ENCODE peak calls at places on chromosomes 7 and 10, in six cellular contexts. B, D, A, L, E and K are unnamed samples. For H3K79me2, the result is how much of the 10 kb centered on the place peaks cover.

GRCh38 chr10:86815035-86815617 is 58.7 kb downstream of the BMPR1A start:
- DNase-seq in B (no peak), A (no peak), D (peak), E (no peak), L (no peak), K (no peak)

GRCh38 chr10:17123062-17123661 is 6.4 kb downstream of the CUBN start:
- DNase-seq in E (peak), L (no peak), A (no peak), D (peak), B (no peak), K (no peak)

GRCh38 chr7:28016297-28016696 is 164.3 kb downstream of the JAZF1 start:
- DNase-seq in D (no peak), E (no peak), A (no peak), B (no peak), L (no peak), K (no peak)

GRCh38 chr10:25852364-25852941 is 81.6 kb upstream of the MYO3A start:
- DNase-seq in E (no peak), B (no peak), A (no peak), D (no peak), L (no peak), K (no peak)

GRCh38 chr10:12847361-12847975 is 154.0 kb downstream of the CCDC3 start:
- DNase-seq in L (no peak), D (no peak), B (no peak), E (no peak), A (peak), K (peak)

GRCh38 chr10:114691442-114691941 is 33.4 kb upstream of the ABLIM1 start:
- DNase-seq in A (no peak), E (no peak), L (no peak), B (no peak), D (peak), K (no peak)

GRCh38 chr10:90530526-90530925 is 327.3 kb downstream of the HTR7 start:
- DNase-seq in L (peak), D (peak), E (no peak), B (no peak), A (no peak), K (no peak)

GRCh38 chr7:150374472-150374871 is 4.7 kb upstream of the ZNF775 start:
- DNase-seq in A (no peak), E (no peak), B (no peak), D (no peak), L (no peak), K (peak)

GRCh38 chr10:126256864-126257263 is 131.4 kb downstream of the ADAM12 start:
- DNase-seq in E (no peak), B (no peak), D (no peak), A (no peak), L (no peak), K (peak)

GRCh38 chr7:132996581-132997242 is 85.2 kb downstream of the CHCHD3 start:
- DNase-seq in E (no peak), B (no peak), A (no peak), L (no peak), D (peak), K (peak)

GRCh38 chr10:120586471-120586872 is 129.4 kb downstream of the PLPP4 start:
- DNase-seq in A (no peak), D (peak), E (no peak), L (no peak), B (no peak), K (no peak)

GRCh38 chr7:154832557-154833138 is 170.3 kb downstream of the PAXIP1 start:
- DNase-seq in A (peak), E (no peak), B (no peak), D (no peak), L (peak), K (peak)

GRCh38 chr7:27700501-27700900 is 37.8 kb upstream of the HIBADH start:
- DNase-seq in B (no peak), D (no peak), E (no peak), L (no peak), A (no peak), K (no peak)

GRCh38 chr10:5449227-5449626 is 36.9 kb downstream of the NET1 start:
- DNase-seq in A (no peak), E (no peak), L (no peak), D (no peak), B (no peak), K (no peak)

GRCh38 chr10:43420369-43421200 is 11.6 kb upstream of the HNRNPF start:
- DNase-seq in D (peak), E (peak), A (peak), L (peak), B (peak), K (peak)

GRCh38 chr7:3440509-3440908 is 139.5 kb downstream of the SDK1 start:
- DNase-seq in L (no peak), D (no peak), E (no peak), A (no peak), B (no peak), K (no peak)

GRCh38 chr10:102654566-102654965 is 10.3 kb downstream of the TRIM8 start:
- DNase-seq in D (no peak), B (no peak), A (no peak), E (no peak), L (no peak), K (no peak)

GRCh38 chr7:265998-266850 is 23.7 kb upstream of the FOXL3 start:
- DNase-seq in E (no peak), A (no peak), D (no peak), B (no peak), L (no peak), K (no peak)

GRCh38 chr10:33880291-33880690 is 545.8 kb upstream of the NRP1 start:
- DNase-seq in B (no peak), E (no peak), D (no peak), A (no peak), L (no peak), K (no peak)

GRCh38 chr7:5625938-5626337 is 155.5 kb downstream of the RNF216 start:
- DNase-seq in B (no peak), L (peak), D (peak), A (no peak), E (no peak), K (no peak)

GRCh38 chr10:11017575-11018425 is at the start of gene CELF2:
- DNase-seq in B (peak), E (no peak), L (peak), A (peak), D (peak), K (peak)

GRCh38 chr10:72692897-72693598 is 1.1 kb downstream of the MCU start:
- DNase-seq in E (no peak), A (peak), B (peak), L (peak), D (peak), K (peak)

GRCh38 chr7:68706291-68706690 is 892.0 kb upstream of the AUTS2 start:
- DNase-seq in D (peak), L (no peak), E (peak), B (peak), A (no peak), K (no peak)

GRCh38 chr7:98058186-98058585 is 48.5 kb upstream of the LMTK2 start:
- DNase-seq in B (no peak), A (no peak), L (no peak), E (peak), D (no peak), K (no peak)

GRCh38 chr10:61742812-61743211 is 80.1 kb downstream of the CABCOCO1 start:
- DNase-seq in L (no peak), B (no peak), A (no peak), E (no peak), D (no peak), K (no peak)

GRCh38 chr10:132648871-132649528 is 111.4 kb downstream of the INPP5A start:
- DNase-seq in B (no peak), L (no peak), D (no peak), E (no peak), A (no peak), K (no peak)
- H2AFZ ChIP-seq in B (no peak), L (no peak), D (no peak), E (no peak), A (no peak), K (no peak)

GRCh38 chr7:101860316-101861222 is 43.1 kb downstream of the CUX1 start:
- DNase-seq in A (no peak), D (no peak), L (no peak), E (no peak), B (no peak), K (no peak)

GRCh38 chr7:101863598-101863997 is 46.2 kb downstream of the CUX1 start:
- DNase-seq in E (no peak), A (no peak), D (no peak), L (no peak), B (no peak), K (no peak)

GRCh38 chr7:101861223-101861775 is 43.9 kb downstream of the CUX1 start:
- DNase-seq in A (no peak), E (no peak), L (no peak), B (no peak), D (no peak), K (no peak)

GRCh38 chr7:101864039-101864438 is 46.6 kb downstream of the CUX1 start:
- DNase-seq in E (no peak), L (no peak), B (no peak), D (no peak), A (no peak), K (no peak)

DNA sequence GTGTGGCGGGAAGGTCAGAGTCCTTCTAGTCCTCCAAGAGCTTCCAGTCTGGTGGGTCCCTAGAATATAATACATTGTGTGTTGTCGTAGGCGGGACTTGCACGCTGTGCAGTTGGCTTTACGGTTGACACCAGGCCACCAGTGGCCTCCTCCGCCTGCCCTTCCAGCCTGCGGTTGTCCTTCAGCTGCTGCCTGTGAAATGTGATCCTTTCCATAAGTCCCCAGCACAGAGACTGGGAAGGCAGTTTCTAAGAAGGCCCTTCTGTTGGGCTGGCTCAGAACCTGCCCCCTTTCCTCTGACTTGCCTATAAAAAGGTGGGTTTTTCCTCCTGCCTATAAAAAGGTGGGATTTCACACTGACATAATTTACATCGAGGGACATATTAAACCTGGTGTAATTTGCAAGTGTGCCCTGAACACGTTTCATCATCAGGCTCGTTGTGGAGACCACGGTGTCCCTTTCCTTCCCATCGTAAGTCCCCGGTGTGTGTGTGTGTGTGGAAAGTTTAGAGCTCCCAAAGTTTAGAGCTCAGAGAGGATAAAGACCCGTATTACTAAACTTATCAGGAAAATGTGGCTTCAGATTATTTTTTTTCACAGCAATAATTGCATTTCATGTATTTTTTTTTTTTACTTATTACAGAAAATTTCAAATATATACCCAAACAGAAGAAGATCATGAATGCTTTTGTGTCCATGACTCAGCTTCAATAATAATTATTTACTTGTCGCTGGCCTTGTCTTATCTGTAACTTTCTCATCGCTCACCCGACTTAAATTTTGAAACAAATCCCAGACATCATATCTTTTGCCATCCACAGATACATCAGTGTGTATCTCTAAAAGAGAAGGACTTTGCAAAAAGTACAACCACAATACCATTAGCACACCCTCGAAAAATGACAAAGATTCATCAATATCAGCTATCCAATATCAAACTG is 45.1 kb downstream of the CUX1 start:
- DNase-seq in D (peak), B (no peak), L (no peak), E (no peak), A (no peak), K (peak)
- H3K79me2 ChIP-seq in D (under half), B (half or more), L (half or more), E (under half), A (half or more), K (half or more)

DNA sequence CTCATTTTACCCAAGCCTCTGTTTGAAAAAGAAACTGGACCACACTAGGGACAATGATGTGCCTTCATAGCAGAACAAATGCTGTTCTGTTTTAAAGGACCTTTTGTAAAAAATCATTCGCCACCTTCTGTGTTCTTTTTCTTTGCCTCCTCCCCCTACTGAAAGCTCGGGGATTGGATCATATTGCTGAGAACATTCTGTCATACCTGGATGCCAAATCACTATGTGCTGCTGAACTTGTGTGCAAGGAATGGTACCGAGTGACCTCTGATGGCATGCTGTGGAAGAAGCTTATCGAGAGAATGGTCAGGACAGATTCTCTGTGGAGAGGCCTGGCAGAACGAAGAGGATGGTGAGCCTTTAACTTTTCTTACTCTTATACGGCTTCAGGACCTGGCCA is 62.2 kb downstream of the POLL start:
- DNase-seq in B (no peak), A (no peak), E (no peak), L (no peak), D (no peak), K (no peak)
- H3K4me3 ChIP-seq in B (no peak), A (no peak), E (no peak), L (no peak), D (no peak), K (no peak)

DNA sequence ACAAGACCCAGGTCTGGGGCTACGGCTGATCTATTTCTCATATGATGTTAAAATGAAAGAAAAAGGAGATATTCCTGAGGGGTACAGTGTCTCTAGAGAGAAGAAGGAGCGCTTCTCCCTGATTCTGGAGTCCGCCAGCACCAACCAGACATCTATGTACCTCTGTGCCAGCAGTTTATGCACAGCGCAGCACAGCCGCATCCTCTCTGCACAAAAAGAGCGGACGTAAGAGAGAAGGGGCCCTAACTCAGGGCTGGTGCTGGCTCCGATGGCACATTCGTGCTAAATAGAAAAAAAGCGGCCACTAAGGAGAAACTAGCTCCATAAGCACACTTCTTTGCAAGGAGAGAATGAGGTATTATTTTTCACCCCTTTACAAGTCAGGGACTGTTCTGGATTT is 28.3 kb upstream of the PRSS1 start:
- DNase-seq in B (no peak), E (no peak), D (no peak), L (no peak), A (no peak), K (no peak)
- H2AFZ ChIP-seq in B (no peak), E (no peak), D (no peak), L (no peak), A (peak), K (no peak)

GRCh38 chr7:26337232-26337865 is 45.7 kb downstream of the SNX10 start:
- DNase-seq in A (no peak), D (no peak), L (no peak), E (no peak), B (no peak), K (no peak)
- H3K79me2 ChIP-seq in A (under half), D (under half), L (under half), E (under half), B (under half), K (under half)